ENCODE peak calls at places on chromosomes 12 and 14, in four cellular contexts. G is bronchial epithelial cell, A is cardiac muscle cell, V is neural progenitor cell. R is an unnamed sample.

GRCh38 chr14:100994082-100994481 is 90.6 kb upstream of the RTL1 start:
- DNase-seq in G (peak), A (no peak), V (no peak), R (peak)

GRCh38 chr14:31921251-31921650 is 155.9 kb upstream of the ARHGAP5 start:
- DNase-seq in G (peak), A (no peak), V (no peak), R (no peak)

GRCh38 chr12:116368196-116369194 is 91.0 kb upstream of the MED13L start:
- DNase-seq in G (no peak), A (no peak), V (no peak), R (no peak)

GRCh38 chr12:15469342-15469741 is 147.0 kb downstream of the PTPRO start:
- DNase-seq in G (no peak), A (no peak), V (no peak), R (no peak)

GRCh38 chr14:64501326-64502171 is 2.1 kb downstream of the ZBTB25 start:
- DNase-seq in G (peak), A (no peak), V (no peak), R (peak)

GRCh38 chr14:101833045-101833444 is 71.5 kb downstream of the PPP2R5C start:
- DNase-seq in G (no peak), A (no peak), V (no peak), R (no peak)

GRCh38 chr12:106498056-106498455 is 84.7 kb upstream of the RFX4 start:
- DNase-seq in G (no peak), A (no peak), V (no peak), R (peak)

GRCh38 chr14:22836301-22837058 is at the start of gene MMP14:
- DNase-seq in G (peak), A (no peak), V (peak), R (peak)

GRCh38 chr14:90970167-90970600 is 90.3 kb downstream of the RPS6KA5 start:
- DNase-seq in G (peak), A (no peak), V (no peak), R (peak)

GRCh38 chr12:94103986-94104385 is 44.4 kb upstream of the PLXNC1 start:
- DNase-seq in G (peak), A (no peak), V (no peak), R (peak)

GRCh38 chr14:67994561-67994960 is 175.0 kb downstream of the RAD51B start:
- DNase-seq in G (no peak), A (no peak), V (no peak), R (peak)

GRCh38 chr14:77579760-77580159 is 36.7 kb downstream of the SPTLC2 start:
- DNase-seq in G (no peak), A (no peak), V (no peak), R (no peak)

GRCh38 chr14:103395245-103395644 is 10.0 kb downstream of the MARK3 start:
- DNase-seq in G (no peak), A (no peak), V (no peak), R (peak)

GRCh38 chr12:61009167-61009566 is 1251.0 kb upstream of the USP15 start:
- DNase-seq in G (peak), A (no peak), V (no peak), R (peak)
- H3K4me3 ChIP-seq in G (no peak), A (no peak), V (no peak), R (no peak)

GRCh38 chr12:83826112-83826511 is 1086.5 kb downstream of the SLC6A15 start:
- DNase-seq in G (peak), A (peak), V (peak), R (peak)

GRCh38 chr12:83827860-83828259 is 1084.7 kb downstream of the SLC6A15 start:
- DNase-seq in G (peak), A (no peak), V (peak), R (no peak)

GRCh38 chr12:83827193-83827592 is 1085.4 kb downstream of the SLC6A15 start:
- DNase-seq in G (no peak), A (no peak), V (no peak), R (no peak)

GRCh38 chr12:83821967-83822366 is 1090.6 kb downstream of the SLC6A15 start:
- DNase-seq in G (no peak), A (no peak), V (no peak), R (no peak)

DNA sequence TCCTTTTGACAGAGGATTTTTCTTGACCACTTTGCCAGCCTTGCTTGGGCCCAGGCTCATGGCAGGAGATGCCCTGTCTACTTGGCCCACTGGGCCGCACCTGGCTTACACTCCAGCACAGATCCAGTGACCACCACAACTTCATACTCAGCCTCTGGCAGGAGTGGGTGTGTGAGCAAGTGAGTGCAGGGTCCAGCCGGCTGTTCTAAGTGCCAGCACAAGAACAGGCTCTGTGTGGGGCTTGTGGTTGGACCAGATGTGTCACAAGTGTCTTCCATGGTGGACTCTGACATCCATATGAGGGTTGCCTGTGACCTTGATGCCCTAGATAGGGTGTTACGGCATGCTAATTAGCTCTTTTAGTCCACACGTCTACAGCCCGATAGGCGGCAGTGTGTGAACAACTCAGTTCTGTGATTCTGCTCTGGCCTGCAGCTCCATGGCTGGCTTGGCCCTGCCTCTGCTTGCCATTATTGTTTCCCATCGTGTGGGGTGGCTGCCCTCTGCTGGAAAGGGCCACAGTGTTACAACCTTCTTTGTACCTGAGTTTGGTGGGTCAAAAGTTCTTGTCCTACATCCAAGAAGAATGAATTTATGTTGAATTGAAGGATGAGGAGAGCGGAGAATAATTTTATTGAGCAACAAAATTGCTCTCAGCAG is 1089.1 kb downstream of the SLC6A15 start:
- DNase-seq in G (peak), A (peak), V (peak), R (peak)
- TF ChIP-seq CTCF in G (peak), A (peak), V (peak), R (peak)

DNA sequence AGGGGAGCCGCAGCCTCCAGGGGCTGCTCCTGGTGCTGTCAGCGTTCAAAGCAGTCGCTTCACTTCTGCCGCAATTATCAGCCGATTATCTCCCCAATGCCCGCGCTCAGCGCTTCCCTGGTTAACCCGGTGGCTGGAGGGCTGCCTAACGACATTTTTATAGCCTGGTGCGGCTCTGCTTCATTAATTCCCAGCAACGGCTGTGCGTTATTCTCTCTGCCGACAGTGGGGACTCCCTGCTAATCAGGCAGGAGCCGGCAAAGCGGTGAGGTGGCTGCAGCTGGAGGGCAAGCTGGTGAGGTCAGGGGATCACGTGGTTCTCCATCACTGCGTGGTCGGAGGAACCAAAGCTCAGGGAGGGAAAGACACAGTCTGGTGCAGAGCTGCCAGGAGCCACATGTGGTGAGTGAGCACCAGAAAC is 62.9 kb downstream of the GLRX5 start:
- DNase-seq in G (peak), A (peak), V (peak), R (peak)
- H3K4me3 ChIP-seq in G (no peak), A (peak), V (peak), R (no peak)

DNA sequence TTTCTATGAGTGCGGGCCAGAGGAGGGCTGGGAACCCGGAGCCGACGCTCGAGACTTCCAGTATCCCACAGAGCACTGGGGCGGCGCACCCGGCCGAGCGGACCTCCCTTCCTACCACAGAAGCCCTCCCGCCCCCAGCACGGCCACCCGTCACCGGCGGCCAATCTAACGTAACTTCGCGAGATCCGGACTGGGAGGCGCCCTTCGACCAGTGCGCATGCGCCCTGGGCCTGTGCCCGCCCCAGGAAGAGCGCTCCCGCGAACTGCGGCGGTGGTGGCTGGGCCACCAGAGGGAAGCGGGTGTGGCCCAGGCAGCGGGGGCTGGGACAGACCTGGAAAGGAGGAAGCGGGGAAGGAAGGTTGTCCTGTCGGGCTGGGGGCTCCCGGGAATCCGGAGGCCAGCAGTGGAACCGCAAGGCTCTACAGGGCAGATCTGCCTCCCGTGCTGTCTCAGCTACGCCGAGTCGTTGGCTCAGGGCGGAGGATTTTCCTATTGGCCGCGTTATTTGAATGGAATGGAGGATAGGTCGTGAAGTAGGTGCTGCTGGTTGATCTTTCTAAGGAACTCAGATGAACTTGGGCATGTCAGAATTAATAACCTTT is at the start of gene PPP1R12A:
- DNase-seq in G (peak), A (peak), V (peak), R (peak)
- TF ChIP-seq CTCF in G (peak), A (peak), V (peak), R (no peak)

GRCh38 chr12:77118696-77119095 is 53.3 kb upstream of the E2F7 start:
- DNase-seq in G (peak), A (no peak), V (no peak), R (peak)

GRCh38 chr12:77122661-77123060 is 57.3 kb upstream of the E2F7 start:
- DNase-seq in G (no peak), A (no peak), V (no peak), R (no peak)

GRCh38 chr12:77120695-77121094 is 55.3 kb upstream of the E2F7 start:
- DNase-seq in G (peak), A (no peak), V (no peak), R (peak)

GRCh38 chr12:77122236-77122635 is 56.9 kb upstream of the E2F7 start:
- DNase-seq in G (peak), A (no peak), V (no peak), R (peak)

DNA sequence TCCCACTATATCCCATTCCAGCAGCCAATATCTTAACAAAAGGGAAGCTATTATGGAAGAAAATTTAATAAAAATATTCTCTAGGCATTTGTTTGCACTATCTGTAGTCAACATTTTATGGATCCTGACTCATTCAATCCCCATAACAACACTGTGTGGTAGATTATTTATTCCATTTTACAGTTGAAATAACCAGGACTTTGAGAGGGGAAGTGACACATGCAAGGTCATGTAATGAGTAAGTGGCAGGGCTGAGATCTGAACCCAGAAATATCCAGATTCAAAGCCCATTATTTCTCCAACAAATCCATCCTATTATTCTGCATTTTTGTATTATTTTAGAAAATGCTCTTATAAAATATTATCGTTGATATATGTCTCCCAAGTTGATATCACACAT is 54.8 kb upstream of the E2F7 start:
- DNase-seq in G (peak), A (no peak), V (no peak), R (peak)
- H3K4me3 ChIP-seq in G (no peak), A (no peak), V (no peak), R (no peak)

R was measured in epithelial cell of esophagus.